ENCODE peak calls at places on chromosomes 6 and 20, in four cellular contexts. One of them, this sample, is unnamed.

GRCh38 chr6:169529931-169530761 is 171.7 kb downstream of the WDR27 start:
- DNase-seq in AG10803: peak
- DNase-seq in heart left ventricle: no peak
- DNase-seq in Right ventricle myocardium superior: no peak
- DNase-seq in this sample: peak

GRCh38 chr20:25294459-25295385 is 46.8 kb downstream of the PYGB start:
- DNase-seq in AG10803: peak
- DNase-seq in heart left ventricle: no peak
- DNase-seq in Right ventricle myocardium superior: no peak
- DNase-seq in this sample: peak

GRCh38 chr20:57540889-57541288 is 15.9 kb upstream of the CTCFL start:
- DNase-seq in AG10803: no peak
- DNase-seq in Right ventricle myocardium superior: no peak
- DNase-seq in heart left ventricle: no peak
- DNase-seq in this sample: no peak

GRCh38 chr20:44646641-44647274 is 4.7 kb downstream of the ADA start:
- DNase-seq in AG10803: peak
- DNase-seq in Right ventricle myocardium superior: peak
- DNase-seq in heart left ventricle: no peak
- DNase-seq in this sample: no peak

GRCh38 chr6:158868122-158868480 is 48.9 kb upstream of the EZR start:
- DNase-seq in heart left ventricle: no peak
- DNase-seq in AG10803: no peak
- DNase-seq in Right ventricle myocardium superior: no peak
- DNase-seq in this sample: no peak

GRCh38 chr20:16444056-16444777 is 129.0 kb downstream of the KIF16B start:
- DNase-seq in Right ventricle myocardium superior: peak
- DNase-seq in heart left ventricle: no peak
- DNase-seq in AG10803: peak
- DNase-seq in this sample: no peak

GRCh38 chr6:26305097-26305841 is 59.7 kb upstream of the BTN3A2 start:
- DNase-seq in AG10803: peak
- DNase-seq in heart left ventricle: peak
- DNase-seq in Right ventricle myocardium superior: peak
- DNase-seq in this sample: peak

GRCh38 chr20:43667341-43668132 is 623 bp downstream of the MYBL2 start:
- DNase-seq in Right ventricle myocardium superior: no peak
- DNase-seq in heart left ventricle: no peak
- DNase-seq in AG10803: no peak
- DNase-seq in this sample: no peak

GRCh38 chr6:16206595-16207037 is 31.8 kb upstream of the GMPR start:
- DNase-seq in Right ventricle myocardium superior: no peak
- DNase-seq in heart left ventricle: no peak
- DNase-seq in AG10803: peak
- DNase-seq in this sample: no peak

GRCh38 chr6:116444092-116444491 is 17.1 kb upstream of the CALHM6 start:
- DNase-seq in AG10803: peak
- DNase-seq in Right ventricle myocardium superior: no peak
- DNase-seq in heart left ventricle: no peak
- DNase-seq in this sample: no peak

GRCh38 chr6:168157272-168158007 is 78.4 kb upstream of the FRMD1 start:
- DNase-seq in Right ventricle myocardium superior: no peak
- DNase-seq in AG10803: peak
- DNase-seq in heart left ventricle: no peak
- DNase-seq in this sample: no peak

GRCh38 chr6:114437229-114437628 is 94.4 kb upstream of the HS3ST5 start:
- DNase-seq in AG10803: no peak
- DNase-seq in heart left ventricle: no peak
- DNase-seq in Right ventricle myocardium superior: no peak
- DNase-seq in this sample: no peak

GRCh38 chr6:122429328-122429727 is 29.9 kb downstream of the HSF2 start:
- DNase-seq in AG10803: no peak
- DNase-seq in heart left ventricle: no peak
- DNase-seq in Right ventricle myocardium superior: no peak
- DNase-seq in this sample: no peak

GRCh38 chr20:59837623-59838394 is 95.6 kb downstream of the SYCP2 start:
- DNase-seq in AG10803: no peak
- DNase-seq in heart left ventricle: no peak
- DNase-seq in Right ventricle myocardium superior: no peak
- DNase-seq in this sample: no peak

GRCh38 chr6:34333858-34334257 is 58.6 kb downstream of the NUDT3 start:
- DNase-seq in Right ventricle myocardium superior: peak
- DNase-seq in AG10803: no peak
- DNase-seq in heart left ventricle: peak
- DNase-seq in this sample: no peak

GRCh38 chr6:33406161-33406560 is 4.7 kb upstream of the PHF1 start:
- DNase-seq in Right ventricle myocardium superior: no peak
- DNase-seq in AG10803: no peak
- DNase-seq in heart left ventricle: no peak
- DNase-seq in this sample: no peak

GRCh38 chr6:42104807-42105713 is 37.4 kb downstream of the C6orf132 start:
- DNase-seq in AG10803: no peak
- DNase-seq in heart left ventricle: no peak
- DNase-seq in Right ventricle myocardium superior: no peak
- DNase-seq in this sample: no peak

GRCh38 chr6:21826031-21826430 is 232.5 kb downstream of the SOX4 start:
- DNase-seq in AG10803: no peak
- DNase-seq in Right ventricle myocardium superior: no peak
- DNase-seq in heart left ventricle: no peak
- DNase-seq in this sample: no peak

GRCh38 chr20:21808863-21809664 is 103.6 kb downstream of the PAX1 start:
- DNase-seq in AG10803: no peak
- DNase-seq in Right ventricle myocardium superior: peak
- DNase-seq in heart left ventricle: peak
- DNase-seq in this sample: peak

GRCh38 chr6:151095538-151096254 is 144.1 kb upstream of the AKAP12 start:
- DNase-seq in Right ventricle myocardium superior: no peak
- DNase-seq in AG10803: no peak
- DNase-seq in heart left ventricle: no peak
- DNase-seq in this sample: no peak

GRCh38 chr6:151092561-151092960 is 147.2 kb upstream of the AKAP12 start:
- DNase-seq in heart left ventricle: no peak
- DNase-seq in AG10803: no peak
- DNase-seq in Right ventricle myocardium superior: no peak
- DNase-seq in this sample: no peak

GRCh38 chr20:17748279-17748678 is 48.5 kb downstream of the BANF2 start:
- DNase-seq in heart left ventricle: no peak
- DNase-seq in Right ventricle myocardium superior: no peak
- DNase-seq in AG10803: no peak
- DNase-seq in this sample: no peak

GRCh38 chr6:149752600-149752999 is 3.1 kb downstream of the PCMT1 start:
- DNase-seq in heart left ventricle: no peak
- DNase-seq in Right ventricle myocardium superior: no peak
- DNase-seq in AG10803: peak
- DNase-seq in this sample: no peak

GRCh38 chr6:100538086-100538485 is 73.4 kb upstream of the SIM1 start:
- DNase-seq in heart left ventricle: no peak
- DNase-seq in Right ventricle myocardium superior: no peak
- DNase-seq in AG10803: peak
- DNase-seq in this sample: no peak

GRCh38 chr6:42453649-42454427 is 2.1 kb upstream of the TRERF1 start:
- DNase-seq in AG10803: peak
- DNase-seq in heart left ventricle: peak
- DNase-seq in Right ventricle myocardium superior: peak
- DNase-seq in this sample: no peak

GRCh38 chr6:101000334-101000733 is 119.2 kb upstream of the ASCC3 start:
- DNase-seq in Right ventricle myocardium superior: no peak
- DNase-seq in AG10803: no peak
- DNase-seq in heart left ventricle: no peak
- DNase-seq in this sample: no peak

GRCh38 chr6:13924949-13925881 is at the start of gene RNF182:
- DNase-seq in Right ventricle myocardium superior: no peak
- DNase-seq in heart left ventricle: no peak
- DNase-seq in AG10803: no peak
- DNase-seq in this sample: no peak

GRCh38 chr20:32566379-32567374 is 18.5 kb downstream of the NOL4L start:
- DNase-seq in heart left ventricle: peak
- DNase-seq in AG10803: no peak
- DNase-seq in Right ventricle myocardium superior: no peak
- DNase-seq in this sample: no peak

GRCh38 chr6:106025655-106026054 is 60.5 kb upstream of the PRDM1 start:
- DNase-seq in AG10803: peak
- DNase-seq in heart left ventricle: no peak
- DNase-seq in Right ventricle myocardium superior: no peak
- DNase-seq in this sample: no peak

GRCh38 chr20:2364014-2364413 is 16.7 kb upstream of the TGM6 start:
- DNase-seq in AG10803: peak
- DNase-seq in heart left ventricle: no peak
- DNase-seq in Right ventricle myocardium superior: no peak
- DNase-seq in this sample: no peak

GRCh38 chr6:39961178-39961577 is 26.9 kb upstream of the MOCS1 start:
- DNase-seq in heart left ventricle: peak
- DNase-seq in Right ventricle myocardium superior: no peak
- DNase-seq in AG10803: peak
- DNase-seq in this sample: no peak

GRCh38 chr6:49550413-49551125 is at the start of gene C6orf141:
- DNase-seq in Right ventricle myocardium superior: no peak
- DNase-seq in AG10803: no peak
- DNase-seq in heart left ventricle: no peak
- DNase-seq in this sample: no peak

GRCh38 chr6:122692175-122692598 is 82.0 kb downstream of the PKIB start:
- DNase-seq in heart left ventricle: no peak
- DNase-seq in AG10803: peak
- DNase-seq in Right ventricle myocardium superior: no peak
- DNase-seq in this sample: no peak

GRCh38 chr6:14837435-14837834 is 408.4 kb upstream of the JARID2 start:
- DNase-seq in AG10803: no peak
- DNase-seq in heart left ventricle: no peak
- DNase-seq in Right ventricle myocardium superior: no peak
- DNase-seq in this sample: no peak

GRCh38 chr6:4936681-4937041 is 67.2 kb downstream of the RPP40 start:
- DNase-seq in heart left ventricle: no peak
- DNase-seq in AG10803: peak
- DNase-seq in Right ventricle myocardium superior: no peak
- DNase-seq in this sample: no peak

GRCh38 chr20:63808964-63809674 is 21.9 kb downstream of the ZBTB46 start:
- DNase-seq in Right ventricle myocardium superior: no peak
- DNase-seq in heart left ventricle: no peak
- DNase-seq in AG10803: no peak
- DNase-seq in this sample: no peak

GRCh38 chr6:136723780-136724179 is 68.5 kb downstream of the MAP3K5 start:
- DNase-seq in Right ventricle myocardium superior: no peak
- DNase-seq in heart left ventricle: no peak
- DNase-seq in AG10803: no peak
- DNase-seq in this sample: peak

GRCh38 chr6:149138699-149139294 is 178.7 kb upstream of the TAB2 start:
- DNase-seq in heart left ventricle: no peak
- DNase-seq in AG10803: no peak
- DNase-seq in Right ventricle myocardium superior: no peak
- DNase-seq in this sample: no peak

GRCh38 chr20:10328897-10329255 is 105.1 kb downstream of the MKKS start:
- DNase-seq in Right ventricle myocardium superior: no peak
- DNase-seq in AG10803: no peak
- DNase-seq in heart left ventricle: no peak
- DNase-seq in this sample: no peak